ENCODE peak calls at places on chromosomes 12 and 14, in nine cellular contexts. D, O, L, X, K, Z, H, U and W are unnamed samples.

GRCh38 chr12:39619316-39619659 is 315 bp downstream of the ABCD2 start:
- DNase-seq in D (no peak), O (no peak), L (no peak), X (no peak), K (no peak), Z (no peak), H (no peak), U (no peak), W (no peak)

GRCh38 chr14:30427846-30428245 is 131.1 kb upstream of the G2E3 start:
- DNase-seq in D (no peak), O (no peak), L (no peak), X (no peak), K (no peak), Z (no peak), H (no peak), U (no peak), W (no peak)

GRCh38 chr12:32983968-32984367 is 87.4 kb upstream of the PKP2 start:
- DNase-seq in D (no peak), O (no peak), L (no peak), X (no peak), K (no peak), Z (no peak), H (no peak), U (peak; percentile 66), W (peak; percentile 20)

GRCh38 chr14:23548351-23549318 is 2.9 kb downstream of the ZFHX2 start:
- DNase-seq in D (peak; percentile 21), O (no peak), L (peak; percentile 79), X (no peak), K (peak; percentile 59), Z (no peak), H (no peak), U (no peak), W (no peak)

GRCh38 chr14:95095991-95096390 is 61.3 kb downstream of the DICER1 start:
- DNase-seq in D (no peak), O (no peak), L (no peak), X (no peak), K (no peak), Z (no peak), H (no peak), U (no peak), W (no peak)

GRCh38 chr12:77946541-77947021 is 115.9 kb downstream of the NAV3 start:
- DNase-seq in D (peak; percentile 3), O (no peak), L (no peak), X (no peak), K (peak; percentile 62), Z (no peak), H (no peak), U (no peak), W (no peak)

GRCh38 chr12:5328669-5329068 is 103.2 kb upstream of the NTF3 start:
- DNase-seq in D (no peak), O (no peak), L (no peak), X (no peak), K (no peak), Z (no peak), H (no peak), U (no peak), W (no peak)

GRCh38 chr14:32808574-32809098 is 130.0 kb upstream of the NPAS3 start:
- DNase-seq in D (peak; percentile 36), O (no peak), L (peak; percentile 70), X (no peak), K (peak; percentile 73), Z (no peak), H (no peak), U (no peak), W (no peak)

GRCh38 chr12:42961395-42961794 is 371.8 kb upstream of the PRICKLE1 start:
- DNase-seq in D (peak; percentile 7), O (no peak), L (no peak), X (no peak), K (peak; percentile 89), Z (no peak), H (no peak), U (no peak), W (no peak)

GRCh38 chr14:55936691-55937090 is 181.5 kb upstream of the PELI2 start:
- DNase-seq in D (no peak), O (no peak), L (no peak), X (no peak), K (no peak), Z (no peak), H (no peak), U (no peak), W (no peak)

GRCh38 chr14:100306506-100307214 is 416 bp upstream of the SLC25A29 start:
- DNase-seq in D (peak; percentile 96), O (peak; percentile 86), L (peak; percentile 70), X (peak; percentile 84), K (peak; percentile 84), Z (peak; percentile 29), H (peak; percentile 75), U (peak; percentile 93), W (peak; percentile 70)

GRCh38 chr14:69848903-69849391 is 30.3 kb upstream of the SMOC1 start:
- DNase-seq in D (no peak), O (no peak), L (peak; percentile 72), X (no peak), K (no peak), Z (no peak), H (no peak), U (no peak), W (no peak)

GRCh38 chr14:50049703-50050102 is 66.7 kb downstream of the VCPKMT start:
- DNase-seq in D (no peak), O (no peak), L (no peak), X (no peak), K (no peak), Z (no peak), H (no peak), U (no peak), W (no peak)

GRCh38 chr14:68244272-68244975 is 424.8 kb downstream of the RAD51B start:
- DNase-seq in D (no peak), O (no peak), L (no peak), X (no peak), K (no peak), Z (no peak), H (no peak), U (no peak), W (no peak)

GRCh38 chr14:53714495-53715389 is 241.9 kb downstream of the BMP4 start:
- DNase-seq in D (no peak), O (no peak), L (no peak), X (no peak), K (no peak), Z (no peak), H (no peak), U (no peak), W (no peak)

GRCh38 chr14:103161054-103161397 is 37.8 kb downstream of the TNFAIP2 start:
- DNase-seq in D (peak; percentile 56), O (no peak), L (no peak), X (no peak), K (no peak), Z (no peak), H (no peak), U (no peak), W (no peak)

GRCh38 chr12:50151047-50151687 is 16.0 kb downstream of the CERS5 start:
- DNase-seq in D (no peak), O (no peak), L (no peak), X (no peak), K (no peak), Z (no peak), H (no peak), U (no peak), W (no peak)

GRCh38 chr12:57429473-57430116 is 1.2 kb downstream of the R3HDM2 start:
- DNase-seq in D (no peak), O (no peak), L (no peak), X (no peak), K (peak; percentile 22), Z (no peak), H (no peak), U (peak; percentile 30), W (no peak)

GRCh38 chr12:112183141-112183581 is 57.8 kb downstream of the TRAFD1 start:
- DNase-seq in D (peak; percentile 51), O (no peak), L (no peak), X (no peak), K (peak; percentile 39), Z (no peak), H (no peak), U (no peak), W (no peak)

GRCh38 chr14:84891414-84891813 is 638.5 kb upstream of the FLRT2 start:
- DNase-seq in D (no peak), O (no peak), L (no peak), X (no peak), K (no peak), Z (no peak), H (no peak), U (no peak), W (no peak)

GRCh38 chr12:73726881-73727280 is 810.8 kb upstream of the ATXN7L3B start:
- DNase-seq in D (no peak), O (no peak), L (no peak), X (no peak), K (no peak), Z (no peak), H (no peak), U (no peak), W (no peak)

GRCh38 chr14:100421756-100422470 is 98.8 kb downstream of the SLC25A47 start:
- DNase-seq in D (no peak), O (no peak), L (no peak), X (no peak), K (no peak), Z (no peak), H (no peak), U (no peak), W (no peak)

GRCh38 chr12:75944097-75944904 is 87.3 kb downstream of the PHLDA1 start:
- DNase-seq in D (peak; percentile 62), O (no peak), L (no peak), X (peak; percentile 41), K (peak; percentile 94), Z (no peak), H (peak; percentile 27), U (peak; percentile 82), W (peak; percentile 63)

GRCh38 chr14:102233081-102233480 is 71.9 kb downstream of the MOK start:
- DNase-seq in D (no peak), O (no peak), L (no peak), X (no peak), K (no peak), Z (no peak), H (no peak), U (no peak), W (no peak)

GRCh38 chr12:15856097-15856982 is 25.8 kb upstream of the STRAP start:
- DNase-seq in D (peak; percentile 38), O (no peak), L (no peak), X (no peak), K (peak; percentile 80), Z (no peak), H (peak; percentile 31), U (peak; percentile 67), W (peak; percentile 82)

GRCh38 chr12:123264642-123265041 is 7.0 kb downstream of the CDK2AP1 start:
- DNase-seq in D (no peak), O (no peak), L (peak; percentile 25), X (no peak), K (no peak), Z (no peak), H (no peak), U (peak; percentile 63), W (peak; percentile 57)

GRCh38 chr12:53023-53734 is 13.4 kb upstream of the IQSEC3 start:
- DNase-seq in D (no peak), O (no peak), L (no peak), X (no peak), K (no peak), Z (no peak), H (no peak), U (peak; percentile 13), W (no peak)

GRCh38 chr12:57372233-57372632 is 58.6 kb downstream of the R3HDM2 start:
- DNase-seq in D (no peak), O (no peak), L (no peak), X (no peak), K (no peak), Z (no peak), H (no peak), U (no peak), W (no peak)

GRCh38 chr12:91483471-91483985 is 300.9 kb upstream of the DCN start:
- DNase-seq in D (no peak), O (no peak), L (no peak), X (no peak), K (peak; percentile 92), Z (no peak), H (no peak), U (no peak), W (no peak)